ENCODE peak calls at places on chromosomes 7 and 10, in four cellular contexts. W is activated CD8-positive, alpha-beta memory T cell treated with anti-CD3 and anti-CD28 coated beads, Interleukin-2, amount 50 U/mL, for 4 hours; L is NCI-H146; Q is H1. O is an unnamed sample.

GRCh38 chr10:3420527-3421469 is 248.2 kb upstream of the PITRM1 start:
- DNase-seq in W (no peak), L (peak), Q (no peak), O (no peak)

GRCh38 chr10:24866615-24867583 is 85.5 kb downstream of the PRTFDC1 start:
- DNase-seq in W (no peak), L (peak), Q (no peak), O (no peak)

GRCh38 chr7:39678935-39679690 is 55.7 kb downstream of the RALA start:
- DNase-seq in W (no peak), L (no peak), Q (no peak), O (no peak)

GRCh38 chr10:28959850-28960501 is 282.7 kb downstream of the BAMBI start:
- DNase-seq in W (no peak), L (no peak), Q (no peak), O (no peak)

GRCh38 chr7:4830176-4830575 is 31.7 kb downstream of the PAPOLB start:
- DNase-seq in W (peak), L (peak), Q (peak), O (peak)

GRCh38 chr10:126917375-126917774 is 12.1 kb downstream of the DOCK1 start:
- DNase-seq in W (no peak), L (no peak), Q (no peak), O (no peak)

GRCh38 chr10:67794909-67795460 is 43.0 kb downstream of the DNAJC12 start:
- DNase-seq in W (no peak), L (no peak), Q (no peak), O (no peak)

GRCh38 chr7:114718861-114719260 is 203.0 kb upstream of the MDFIC start:
- DNase-seq in W (no peak), L (no peak), Q (no peak), O (no peak)

GRCh38 chr10:79345241-79346011 is 1.8 kb upstream of the PPIF start:
- DNase-seq in W (no peak), L (peak), Q (no peak), O (no peak)

GRCh38 chr10:77428776-77429395 is 208.7 kb downstream of the KCNMA1 start:
- DNase-seq in W (no peak), L (peak), Q (no peak), O (peak)

GRCh38 chr7:81264116-81264515 is 345.3 kb upstream of the SEMA3C start:
- DNase-seq in W (no peak), L (no peak), Q (no peak), O (no peak)

GRCh38 chr7:42494199-42494710 is 257.2 kb upstream of the GLI3 start:
- DNase-seq in W (no peak), L (no peak), Q (no peak), O (no peak)

GRCh38 chr7:131249483-131249882 is 78.2 kb upstream of the MKLN1 start:
- DNase-seq in W (no peak), L (no peak), Q (no peak), O (no peak)

GRCh38 chr7:105682331-105683070 is 101.2 kb upstream of the EFCAB10 start:
- DNase-seq in W (no peak), L (no peak), Q (no peak), O (no peak)

O was measured in progenitor cell of endocrine pancreas.